ENCODE peak calls at places on chromosomes 12 and 14, in four cellular contexts. R is left colon, H is cardiac muscle cell, K is SW 1271. Q is an unnamed sample.

GRCh38 chr12:48978291-48978740 is at the start of gene WNT1:
- DNase-seq in R (no peak), H (no peak), K (no peak), Q (no peak)

GRCh38 chr12:79883216-79883615 is 51.7 kb downstream of the PPP1R12A start:
- DNase-seq in R (no peak), H (peak; percentile 21), K (no peak), Q (no peak)

GRCh38 chr12:92987846-92988621 is 58.9 kb upstream of the EEA1 start:
- DNase-seq in R (no peak), H (no peak), K (no peak), Q (no peak)

GRCh38 chr14:46053221-46053620 is 598.4 kb downstream of the RPL10L start:
- DNase-seq in R (no peak), H (no peak), K (no peak), Q (no peak)

GRCh38 chr14:98951031-98951430 is 321.0 kb downstream of the BCL11B start:
- DNase-seq in R (no peak), H (no peak), K (no peak), Q (no peak)

GRCh38 chr14:68408680-68409079 is 384.2 kb downstream of the ZFP36L1 start:
- DNase-seq in R (no peak), H (peak; percentile 38), K (no peak), Q (no peak)

GRCh38 chr14:38079886-38080285 is 127.8 kb upstream of the SSTR1 start:
- DNase-seq in R (no peak), H (no peak), K (no peak), Q (no peak)

GRCh38 chr12:67077617-67078016 is 191.5 kb upstream of the CAND1 start:
- DNase-seq in R (no peak), H (no peak), K (no peak), Q (no peak)

GRCh38 chr14:54087376-54087775 is 130.8 kb upstream of the BMP4 start:
- DNase-seq in R (no peak), H (no peak), K (no peak), Q (no peak)

GRCh38 chr12:26884765-26885576 is 52.0 kb upstream of the ITPR2 start:
- DNase-seq in R (peak; percentile 76), H (peak; percentile 89), K (peak; percentile 50), Q (peak; percentile 48)

GRCh38 chr14:42930058-42930457 is 1323.4 kb downstream of the LRFN5 start:
- DNase-seq in R (no peak), H (no peak), K (no peak), Q (no peak)

GRCh38 chr12:90618606-90619005 is 336.4 kb downstream of the CCER1 start:
- DNase-seq in R (no peak), H (no peak), K (no peak), Q (peak; percentile 4)

GRCh38 chr12:95959107-95959506 is 16.0 kb downstream of the AMDHD1 start:
- DNase-seq in R (no peak), H (peak; percentile 18), K (no peak), Q (no peak)

GRCh38 chr12:130838284-130838950 is 633 bp downstream of the STX2 start:
- DNase-seq in R (peak; percentile 29), H (peak; percentile 24), K (no peak), Q (no peak)

GRCh38 chr12:5269846-5270245 is 162.1 kb upstream of the NTF3 start:
- DNase-seq in R (no peak), H (no peak), K (no peak), Q (no peak)

GRCh38 chr12:15599266-15600037 is 189.7 kb downstream of the EPS8 start:
- DNase-seq in R (no peak), H (peak; percentile 97), K (no peak), Q (peak; percentile 63)

GRCh38 chr14:101065696-101066694 is 162.5 kb upstream of the RTL1 start:
- DNase-seq in R (peak; percentile 4), H (no peak), K (no peak), Q (no peak)

GRCh38 chr12:93526786-93527428 is 45.6 kb upstream of the SOCS2 start:
- DNase-seq in R (no peak), H (peak; percentile 93), K (no peak), Q (peak; percentile 36)

GRCh38 chr14:104734601-104734990 is 10.6 kb downstream of the ADSS1 start:
- DNase-seq in R (no peak), H (no peak), K (no peak), Q (no peak)

GRCh38 chr14:72892879-72893635 is 844 bp downstream of the DPF3 start:
- DNase-seq in R (peak; percentile 28), H (peak; percentile 11), K (no peak), Q (no peak)

GRCh38 chr14:106455026-106455425 is 928.6 kb downstream of the TMEM121 start:
- DNase-seq in R (no peak), H (no peak), K (no peak), Q (no peak)

GRCh38 chr14:73797540-73797925 is 54.1 kb upstream of the PTGR2 start:
- DNase-seq in R (no peak), H (no peak), K (no peak), Q (no peak)

GRCh38 chr12:1474567-1475153 is 119.7 kb downstream of the FBXL14 start:
- DNase-seq in R (no peak), H (peak; percentile 86), K (no peak), Q (peak; percentile 30)

GRCh38 chr12:29200586-29200985 is 51.5 kb downstream of the FAR2 start:
- DNase-seq in R (no peak), H (no peak), K (no peak), Q (no peak)

GRCh38 chr14:51850651-51851050 is 9.8 kb upstream of the GNG2 start:
- DNase-seq in R (no peak), H (no peak), K (no peak), Q (no peak)

GRCh38 chr12:93381183-93381975 is 3.7 kb downstream of the NUDT4 start:
- DNase-seq in R (no peak), H (no peak), K (no peak), Q (no peak)

GRCh38 chr12:46523446-46523845 is 150.9 kb upstream of the SLC38A2 start:
- DNase-seq in R (no peak), H (no peak), K (no peak), Q (no peak)

GRCh38 chr12:68373836-68374314 is 41.7 kb upstream of the MDM1 start:
- DNase-seq in R (no peak), H (no peak), K (no peak), Q (no peak)

GRCh38 chr14:45068396-45068795 is 15.5 kb upstream of the PRPF39 start:
- DNase-seq in R (no peak), H (no peak), K (no peak), Q (no peak)

GRCh38 chr14:38042356-38042755 is 165.3 kb upstream of the SSTR1 start:
- DNase-seq in R (no peak), H (peak; percentile 36), K (peak; percentile 70), Q (no peak)

GRCh38 chr14:100116134-100116533 is 43.3 kb downstream of the DEGS2 start:
- DNase-seq in R (no peak), H (no peak), K (no peak), Q (no peak)

GRCh38 chr14:103533999-103534575 is 5.1 kb downstream of the TRMT61A start:
- DNase-seq in R (no peak), H (no peak), K (no peak), Q (no peak)

GRCh38 chr12:114902665-114903393 is 218.9 kb upstream of the TBX3 start:
- DNase-seq in R (no peak), H (peak; percentile 68), K (no peak), Q (no peak)

GRCh38 chr12:102430661-102431060 is 49.7 kb downstream of the IGF1 start:
- DNase-seq in R (no peak), H (no peak), K (no peak), Q (no peak)

Q was measured in pulmonary artery endothelial cell.